ENCODE peak calls at places on chromosomes 13 and 19, in eight cellular contexts. X is CD8-positive, alpha-beta T cell; Y is osteoblast; Z is PC-9; R is heart left ventricle; V is mammary epithelial cell; Q is suprapubic skin; S is right lobe of liver. J is an unnamed sample. For H3K27me3, the result is how much of the 10 kb centered on the place peaks cover.

GRCh38 chr13:30299746-30300145 is 7.6 kb downstream of the KATNAL1 start:
- DNase-seq in X (no peak), Y (no peak), Z (no peak), R (no peak), V (no peak), Q (no peak), S (no peak), J (peak)

GRCh38 chr13:110583178-110583865 is 21.8 kb upstream of the RAB20 start:
- DNase-seq in X (no peak), Y (no peak), Z (no peak), R (no peak), V (no peak), Q (no peak), S (peak), J (no peak)

GRCh38 chr13:100875392-100876043 is 200.9 kb upstream of the TMTC4 start:
- DNase-seq in X (no peak), Y (peak), Z (no peak), R (no peak), V (peak), Q (no peak), S (no peak), J (peak)

GRCh38 chr13:34990399-34991224 is 48.5 kb downstream of the NBEA start:
- DNase-seq in X (no peak), Y (no peak), Z (no peak), R (no peak), V (no peak), Q (no peak), S (no peak), J (no peak)

GRCh38 chr13:26075498-26075897 is 23.7 kb upstream of the SHISA2 start:
- DNase-seq in X (no peak), Y (peak), Z (no peak), R (no peak), V (no peak), Q (no peak), S (no peak), J (no peak)

GRCh38 chr19:44202470-44202869 is 9.9 kb upstream of the ZNF227 start:
- DNase-seq in X (no peak), Y (no peak), Z (no peak), R (no peak), V (peak), Q (no peak), S (no peak), J (peak)

GRCh38 chr19:16076958-16077611 is 790 bp downstream of the TPM4 start:
- DNase-seq in X (peak), Y (no peak), Z (no peak), R (peak), V (peak), Q (peak), S (no peak), J (no peak)

GRCh38 chr19:58586131-58586765 is 13.1 kb upstream of the MZF1 start:
- DNase-seq in X (no peak), Y (peak), Z (no peak), R (peak), V (no peak), Q (peak), S (no peak), J (no peak)

GRCh38 chr13:79392882-79393563 is 13.0 kb downstream of the RBM26 start:
- DNase-seq in X (peak), Y (no peak), Z (no peak), R (no peak), V (peak), Q (no peak), S (no peak), J (peak)

GRCh38 chr13:71602327-71602726 is 264.7 kb downstream of the DACH1 start:
- DNase-seq in X (no peak), Y (no peak), Z (no peak), R (no peak), V (no peak), Q (no peak), S (no peak), J (no peak)

GRCh38 chr13:91381371-91381770 is 17.1 kb upstream of the GPC5 start:
- DNase-seq in X (no peak), Y (no peak), Z (no peak), R (no peak), V (no peak), Q (no peak), S (no peak), J (peak)

GRCh38 chr13:111323549-111323948 is 3.1 kb downstream of the TEX29 start:
- DNase-seq in X (no peak), Y (no peak), Z (no peak), R (no peak), V (no peak), Q (peak), S (no peak), J (no peak)

GRCh38 chr19:49061000-49061399 is 3.5 kb upstream of the CGB7 start:
- DNase-seq in X (no peak), Y (peak), Z (no peak), R (no peak), V (no peak), Q (no peak), S (no peak), J (no peak)
- H3K27me3 ChIP-seq in X (under half), Y (under half), Z (under half), R (under half), V (under half), Q (half or more), S (under half), J (under half)

GRCh38 chr19:918152-918437 is 962 bp downstream of the KISS1R start:
- DNase-seq in X (no peak), Y (no peak), Z (no peak), R (no peak), V (no peak), Q (no peak), S (no peak), J (no peak)

GRCh38 chr19:920051-920857 is 3.1 kb downstream of the KISS1R start:
- DNase-seq in X (peak), Y (peak), Z (peak), R (no peak), V (peak), Q (no peak), S (no peak), J (no peak)

GRCh38 chr19:919157-920050 is 2.3 kb downstream of the KISS1R start:
- DNase-seq in X (peak), Y (peak), Z (peak), R (no peak), V (peak), Q (no peak), S (no peak), J (no peak)

GRCh38 chr19:917323-918151 is at the start of gene KISS1R:
- DNase-seq in X (peak), Y (peak), Z (peak), R (no peak), V (no peak), Q (no peak), S (no peak), J (no peak)

DNA sequence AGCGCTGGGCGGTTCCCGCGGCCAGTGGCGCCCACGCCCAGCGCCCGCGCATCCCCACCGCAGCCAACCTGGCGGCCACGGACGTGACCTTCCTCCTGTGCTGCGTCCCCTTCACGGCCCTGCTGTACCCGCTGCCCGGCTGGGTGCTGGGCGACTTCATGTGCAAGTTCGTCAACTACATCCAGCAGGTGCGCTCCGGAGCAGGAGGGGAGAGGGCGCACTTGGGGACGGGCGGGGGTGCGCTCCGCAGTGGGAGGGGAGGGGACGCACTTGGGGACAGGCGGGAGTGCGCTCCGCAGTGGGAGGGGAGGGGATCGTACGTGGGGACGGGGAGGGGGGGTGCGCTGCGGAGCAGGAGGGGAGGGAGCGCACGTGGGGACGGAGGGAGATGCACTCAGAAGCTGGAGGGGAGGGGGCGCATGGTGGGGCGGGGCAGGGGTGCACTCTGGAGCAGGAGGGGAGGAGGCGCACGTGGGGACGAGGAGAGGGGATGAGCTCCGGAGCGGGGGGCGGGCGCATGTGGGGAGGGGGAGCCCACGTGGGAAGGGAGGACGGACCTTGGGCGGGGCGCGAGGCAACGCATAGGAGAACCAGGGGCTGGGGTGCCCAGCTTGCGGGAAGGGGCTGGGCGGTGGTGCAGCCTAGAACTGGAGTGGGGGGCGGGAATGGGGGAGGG is 1.5 kb downstream of the KISS1R start:
- DNase-seq in X (no peak), Y (no peak), Z (no peak), R (no peak), V (no peak), Q (no peak), S (no peak), J (no peak)
- H3K4me3 ChIP-seq in X (peak), Y (no peak), Z (no peak), R (no peak), V (no peak), Q (no peak), S (no peak), J (no peak)

GRCh38 chr13:51764184-51765141 is 39.5 kb downstream of the DHRS12 start:
- DNase-seq in X (peak), Y (peak), Z (no peak), R (peak), V (no peak), Q (no peak), S (no peak), J (peak)
- TF ChIP-seq CTCF in X (no peak), Y (no peak), Z (no peak), R (no peak), V (no peak), Q (no peak), S (no peak), J (no peak)

DNA sequence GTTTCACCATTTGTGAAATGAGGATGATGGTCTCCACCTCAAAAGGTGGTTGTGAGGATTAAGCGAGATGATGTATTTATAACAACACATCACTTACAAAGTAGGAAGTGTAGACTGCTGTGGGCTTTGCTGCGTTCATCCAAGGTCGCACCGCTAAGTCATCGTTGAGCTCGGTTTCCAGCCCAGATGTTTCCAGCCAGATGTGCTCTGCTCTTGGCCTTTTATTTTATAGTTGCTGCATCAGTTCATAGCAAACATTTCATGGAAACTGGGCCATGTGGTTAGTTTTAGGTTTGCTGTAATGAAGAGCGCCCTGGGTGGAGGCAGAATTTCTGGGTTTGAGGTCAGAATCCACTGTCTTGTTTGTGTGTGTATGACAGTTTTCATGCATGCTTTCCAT is 76.5 kb upstream of the RNF113B start:
- DNase-seq in X (no peak), Y (no peak), Z (no peak), R (no peak), V (no peak), Q (no peak), S (no peak), J (no peak)
- H3K27me3 ChIP-seq in X (under half), Y (under half), Z (under half), R (under half), V (under half), Q (under half), S (under half), J (under half)

DNA sequence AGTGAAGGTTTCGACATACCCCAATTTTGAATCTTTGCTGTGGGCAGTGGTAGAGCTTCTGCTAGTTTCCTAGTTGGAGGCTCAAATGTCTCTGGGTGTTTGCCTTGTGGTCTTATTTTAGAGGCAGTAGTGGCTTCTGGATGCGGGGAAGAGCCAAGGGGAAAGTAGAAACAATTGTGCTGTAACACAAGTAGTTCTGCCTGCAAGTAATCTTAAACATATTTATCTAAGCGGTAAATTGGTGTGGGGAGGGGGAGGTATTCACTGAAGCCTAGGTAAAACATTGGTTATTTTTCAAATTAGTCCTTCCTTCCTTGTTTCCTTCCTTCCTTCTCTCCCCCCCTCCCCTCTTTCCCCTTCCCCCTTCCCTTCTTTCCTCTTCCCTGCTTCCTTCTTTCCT is at the start of gene PCDH20:
- DNase-seq in X (no peak), Y (peak), Z (no peak), R (no peak), V (no peak), Q (no peak), S (no peak), J (no peak)
- H3K4me3 ChIP-seq in X (no peak), Y (no peak), Z (peak), R (peak), V (no peak), Q (peak), S (peak), J (peak)

GRCh38 chr13:20945952-20946383 is 43.4 kb upstream of the XPO4 start:
- DNase-seq in X (no peak), Y (peak), Z (no peak), R (peak), V (no peak), Q (no peak), S (no peak), J (no peak)
- TF ChIP-seq CTCF in X (no peak), Y (no peak), Z (no peak), R (no peak), V (no peak), Q (no peak), S (no peak), J (no peak)

J was measured in astrocyte.